ENCODE peak calls at places on chromosomes 6 and 20, in nine cellular contexts. Y is heart right ventricle, C is upper lobe of right lung, Q is uterus, I is PC-9, S is heart left ventricle, L is bronchial epithelial cell, N is ovary, H is mammary epithelial cell. A is an unnamed sample.

GRCh38 chr20:621115-621756 is 11.1 kb upstream of the TCF15 start:
- DNase-seq in Y (no peak), C (no peak), Q (no peak), I (no peak), S (no peak), L (peak; percentile 10), N (no peak), H (no peak), A (no peak)

GRCh38 chr6:168039301-168039700 is 39.7 kb downstream of the FRMD1 start:
- DNase-seq in Y (no peak), C (no peak), Q (no peak), I (no peak), S (no peak), L (no peak), N (no peak), H (no peak), A (no peak)

GRCh38 chr6:107667790-107668189 is 156.3 kb downstream of the SCML4 start:
- DNase-seq in Y (no peak), C (no peak), Q (no peak), I (no peak), S (no peak), L (no peak), N (no peak), H (no peak), A (no peak)

GRCh38 chr6:39772559-39773283 is 19.5 kb upstream of the DAAM2 start:
- DNase-seq in Y (no peak), C (no peak), Q (no peak), I (no peak), S (no peak), L (no peak), N (no peak), H (no peak), A (no peak)

GRCh38 chr6:35178932-35179832 is 34.6 kb upstream of the SCUBE3 start:
- DNase-seq in Y (no peak), C (no peak), Q (no peak), I (no peak), S (no peak), L (no peak), N (no peak), H (no peak), A (no peak)

GRCh38 chr20:62652051-62652893 is 10.0 kb downstream of the SLCO4A1 start:
- DNase-seq in Y (peak; percentile 91), C (peak; percentile 93), Q (peak; percentile 96), I (peak; percentile 94), S (peak; percentile 96), L (peak; percentile 92), N (peak; percentile 93), H (peak; percentile 95), A (peak; percentile 97)

GRCh38 chr6:2781685-2782355 is 16.6 kb downstream of the WRNIP1 start:
- DNase-seq in Y (no peak), C (no peak), Q (no peak), I (no peak), S (no peak), L (no peak), N (no peak), H (no peak), A (no peak)

GRCh38 chr20:21340991-21341722 is 38.0 kb downstream of the XRN2 start:
- DNase-seq in Y (no peak), C (no peak), Q (no peak), I (no peak), S (no peak), L (no peak), N (no peak), H (no peak), A (no peak)

GRCh38 chr6:37979392-37980221 is 160.1 kb downstream of the ZFAND3 start:
- DNase-seq in Y (no peak), C (no peak), Q (no peak), I (no peak), S (no peak), L (peak; percentile 76), N (no peak), H (peak; percentile 55), A (no peak)

GRCh38 chr20:47970282-47970903 is 185.1 kb upstream of the SULF2 start:
- DNase-seq in Y (no peak), C (no peak), Q (no peak), I (peak; percentile 62), S (no peak), L (no peak), N (no peak), H (no peak), A (no peak)

GRCh38 chr6:4848382-4849068 is 72.3 kb downstream of the CDYL start:
- DNase-seq in Y (peak; percentile 23), C (no peak), Q (no peak), I (peak; percentile 74), S (peak; percentile 55), L (peak; percentile 16), N (no peak), H (no peak), A (no peak)

GRCh38 chr6:3697609-3698008 is 53.9 kb downstream of the PXDC1 start:
- DNase-seq in Y (no peak), C (no peak), Q (no peak), I (no peak), S (no peak), L (peak; percentile 23), N (no peak), H (peak; percentile 16), A (no peak)

GRCh38 chr20:8855315-8855714 is 213.6 kb upstream of the PLCB4 start:
- DNase-seq in Y (no peak), C (no peak), Q (peak; percentile 42), I (no peak), S (peak; percentile 37), L (no peak), N (peak; percentile 23), H (no peak), A (no peak)

GRCh38 chr6:155549028-155549798 is 93.6 kb upstream of the NOX3 start:
- DNase-seq in Y (no peak), C (no peak), Q (no peak), I (no peak), S (no peak), L (no peak), N (no peak), H (no peak), A (no peak)
- H3K27me3 ChIP-seq in Y (no peaks in the 10 kb centered on the region), C (no peaks in the 10 kb centered on the region), Q (no peaks in the 10 kb centered on the region), I (no peaks in the 10 kb centered on the region), S (no peaks in the 10 kb centered on the region), L (no peaks in the 10 kb centered on the region), N (no peaks in the 10 kb centered on the region), H (no peaks in the 10 kb centered on the region), A (no peaks in the 10 kb centered on the region)

DNA sequence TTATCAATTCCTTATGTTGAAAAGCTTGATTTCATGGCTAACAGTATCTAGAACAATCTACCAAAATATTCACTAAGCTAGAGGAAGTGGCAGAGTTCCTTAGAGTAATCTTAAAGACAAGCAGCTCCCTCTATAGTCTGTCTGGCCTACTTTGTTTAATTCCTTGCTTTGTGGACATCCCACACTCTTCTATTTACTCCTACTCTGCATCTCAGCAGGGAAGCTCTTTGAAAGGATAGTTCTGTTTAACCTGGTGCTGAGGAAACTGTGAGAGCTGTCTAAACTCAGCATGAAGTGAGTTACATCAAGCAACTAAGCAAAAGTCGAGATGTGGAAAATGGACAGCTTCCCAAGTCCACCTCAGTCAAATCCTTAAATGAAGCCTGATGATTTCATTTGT is 4.3 kb downstream of the REV3L start:
- DNase-seq in Y (no peak), C (no peak), Q (no peak), I (peak; percentile 45), S (no peak), L (peak; percentile 68), N (no peak), H (peak; percentile 60), A (no peak)
- TF ChIP-seq CTCF in Y (peak; percentile 47), C (peak; percentile 45), Q (peak; percentile 47), I (peak; percentile 57), S (peak; percentile 56), L (peak; percentile 41), N (no peak), H (peak; percentile 54), A (peak; percentile 26)

GRCh38 chr6:46254946-46255345 is 84.2 kb upstream of the ENPP5 start:
- DNase-seq in Y (no peak), C (no peak), Q (no peak), I (no peak), S (no peak), L (no peak), N (no peak), H (no peak), A (no peak)
- H3K27me3 ChIP-seq in Y (no peaks in the 10 kb centered on the region), C (no peaks in the 10 kb centered on the region), Q (no peaks in the 10 kb centered on the region), I (no peaks in the 10 kb centered on the region), S (no peaks in the 10 kb centered on the region), L (no peaks in the 10 kb centered on the region), N (no peaks in the 10 kb centered on the region), H (peaks cover 5% of the 10 kb centered on the region), A (no peaks in the 10 kb centered on the region)

DNA sequence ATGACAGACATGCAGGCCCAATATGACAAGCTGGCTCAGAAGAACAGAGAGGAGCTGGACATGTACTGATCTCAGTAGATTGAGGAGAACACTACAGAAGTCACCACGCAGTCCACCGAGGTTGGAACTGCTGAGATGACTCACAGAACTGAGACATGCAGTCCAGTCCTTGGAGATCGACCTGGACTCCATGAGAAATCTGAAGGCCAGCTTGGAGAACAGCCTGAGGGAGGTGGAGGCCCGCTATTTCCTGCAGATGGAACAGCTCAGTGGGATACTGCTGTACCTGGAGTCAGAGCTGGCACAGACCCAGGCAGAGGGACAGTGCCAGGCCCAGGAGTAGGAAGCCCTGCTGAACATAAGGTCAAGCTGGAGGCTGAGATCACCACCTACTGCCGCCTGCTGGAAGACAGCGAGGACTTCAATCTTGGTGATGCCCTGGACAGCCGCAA is 21.3 kb downstream of the RNF114 start:
- DNase-seq in Y (no peak), C (no peak), Q (no peak), I (no peak), S (no peak), L (no peak), N (no peak), H (no peak), A (no peak)
- TF ChIP-seq CTCF in Y (no peak), C (no peak), Q (no peak), I (no peak), S (no peak), L (no peak), N (no peak), H (no peak), A (no peak)

A was measured in tibial nerve.